ENCODE peak calls at places on chromosomes 7 and 10, in seven cellular contexts. V is fibroblast of lung; A is HepG2; T is IMR-90; P is activated CD8-positive, alpha-beta T cell treated with anti-CD3 and anti-CD28 coated beads for 36 hours; E is A549; I is uterus. H is an unnamed sample.

GRCh38 chr7:158473238-158473637 is 114.4 kb downstream of the PTPRN2 start:
- DNase-seq in P (no peak), V (no peak), T (no peak), I (no peak), E (no peak), A (no peak), H (no peak)

GRCh38 chr10:91745086-91745831 is 53.0 kb upstream of the TNKS2 start:
- DNase-seq in I (no peak), T (no peak), P (no peak), E (peak), V (peak), A (peak), H (peak)

GRCh38 chr7:136339464-136339863 is 362.3 kb upstream of the MTPN start:
- DNase-seq in E (no peak), T (no peak), P (no peak), V (peak), A (no peak), I (no peak), H (no peak)

GRCh38 chr10:36017141-36017540 is 375.0 kb upstream of the FZD8 start:
- DNase-seq in I (no peak), V (no peak), T (no peak), E (no peak), A (no peak), P (no peak), H (no peak)

GRCh38 chr10:77548157-77548556 is 89.5 kb downstream of the KCNMA1 start:
- DNase-seq in E (no peak), I (no peak), T (no peak), V (no peak), A (no peak), P (no peak), H (no peak)

GRCh38 chr7:35991511-35992232 is 161.4 kb upstream of the EEPD1 start:
- DNase-seq in E (no peak), P (peak), V (no peak), A (peak), T (peak), I (no peak), H (no peak)

GRCh38 chr10:132138133-132138532 is 48.6 kb upstream of the DPYSL4 start:
- DNase-seq in V (no peak), T (no peak), E (no peak), P (no peak), A (no peak), I (no peak), H (no peak)

GRCh38 chr10:55024718-55025117 is 223.7 kb upstream of the PCDH15 start:
- DNase-seq in E (no peak), V (peak), P (no peak), T (no peak), A (no peak), I (no peak), H (no peak)

GRCh38 chr7:82445226-82445625 is 1.6 kb upstream of the CACNA2D1 start:
- DNase-seq in P (no peak), V (no peak), E (no peak), T (no peak), I (no peak), A (no peak), H (no peak)

GRCh38 chr7:82443044-82443800 is at the start of gene CACNA2D1:
- DNase-seq in V (peak), I (no peak), P (peak), E (peak), A (no peak), T (no peak), H (no peak)

GRCh38 chr7:82443801-82444219 is 233 bp upstream of the CACNA2D1 start:
- DNase-seq in V (peak), E (peak), A (no peak), I (peak), T (peak), P (no peak), H (peak)

GRCh38 chr7:82442492-82443043 is 1.0 kb downstream of the CACNA2D1 start:
- DNase-seq in I (no peak), E (peak), V (peak), T (peak), A (no peak), P (peak), H (peak)

DNA sequence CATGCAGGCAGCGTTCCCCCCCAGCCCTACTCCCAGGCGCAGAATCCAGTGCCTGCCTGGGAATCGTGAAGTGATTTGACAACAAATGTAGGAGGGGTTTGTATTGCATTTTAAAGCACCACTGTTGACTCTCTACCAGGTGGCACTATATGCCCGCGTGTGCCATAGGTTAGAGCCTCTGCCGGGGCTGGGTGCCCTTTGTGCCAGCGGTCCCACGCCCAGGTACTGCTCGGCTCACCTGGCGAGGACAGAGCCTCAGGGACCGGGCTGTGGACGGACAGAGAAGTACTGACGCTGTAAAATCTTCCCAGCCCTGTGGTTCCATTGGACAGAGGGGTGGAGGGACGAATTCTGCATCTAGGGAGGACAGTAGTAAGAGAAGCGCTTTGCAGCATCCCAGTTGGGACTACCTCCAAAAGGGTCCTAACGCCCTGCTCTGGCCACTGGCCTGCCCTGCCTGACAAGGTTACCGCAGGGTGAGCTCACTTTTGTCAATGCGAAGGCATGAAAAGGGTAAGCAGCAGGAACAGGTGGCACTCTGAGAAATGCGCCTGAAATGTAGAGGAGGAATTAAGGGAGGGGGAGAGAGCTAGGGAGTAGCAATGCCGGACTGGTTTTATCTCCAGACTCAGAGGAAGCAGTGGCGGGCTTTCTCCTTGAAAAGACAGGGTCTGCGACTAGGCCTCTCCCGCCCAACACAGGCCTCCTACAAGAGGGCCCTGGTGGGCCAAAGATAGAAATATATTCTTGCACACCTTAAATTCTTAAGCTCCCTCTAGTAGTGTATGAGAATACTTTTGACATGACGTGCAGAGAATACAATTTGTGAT is 858 bp upstream of the CACNA2D1 start:
- DNase-seq in A (no peak), P (no peak), E (peak), V (no peak), I (peak), T (no peak), H (peak)
- TF ChIP-seq CTCF in A (no peak), P (no peak), E (peak), V (no peak), I (no peak), T (no peak), H (no peak)

GRCh38 chr7:94374721-94375120 is 20.0 kb upstream of the COL1A2 start:
- DNase-seq in I (no peak), P (no peak), A (no peak), T (no peak), V (peak), E (no peak), H (peak)

GRCh38 chr7:94375167-94375566 is 19.5 kb upstream of the COL1A2 start:
- DNase-seq in T (peak), I (peak), A (no peak), V (peak), P (no peak), E (no peak), H (peak)

GRCh38 chr7:94375713-94376112 is 19.0 kb upstream of the COL1A2 start:
- DNase-seq in I (peak), E (no peak), V (peak), T (peak), A (no peak), P (no peak), H (peak)

GRCh38 chr7:94376281-94376680 is 18.4 kb upstream of the COL1A2 start:
- DNase-seq in A (no peak), E (no peak), V (no peak), T (no peak), I (no peak), P (no peak), H (no peak)

GRCh38 chr7:94374231-94374630 is 20.5 kb upstream of the COL1A2 start:
- DNase-seq in I (peak), P (no peak), T (peak), E (no peak), V (peak), A (no peak), H (peak)
- TF ChIP-seq CTCF in I (no peak), P (no peak), T (no peak), E (no peak), V (peak), A (no peak), H (peak)

DNA sequence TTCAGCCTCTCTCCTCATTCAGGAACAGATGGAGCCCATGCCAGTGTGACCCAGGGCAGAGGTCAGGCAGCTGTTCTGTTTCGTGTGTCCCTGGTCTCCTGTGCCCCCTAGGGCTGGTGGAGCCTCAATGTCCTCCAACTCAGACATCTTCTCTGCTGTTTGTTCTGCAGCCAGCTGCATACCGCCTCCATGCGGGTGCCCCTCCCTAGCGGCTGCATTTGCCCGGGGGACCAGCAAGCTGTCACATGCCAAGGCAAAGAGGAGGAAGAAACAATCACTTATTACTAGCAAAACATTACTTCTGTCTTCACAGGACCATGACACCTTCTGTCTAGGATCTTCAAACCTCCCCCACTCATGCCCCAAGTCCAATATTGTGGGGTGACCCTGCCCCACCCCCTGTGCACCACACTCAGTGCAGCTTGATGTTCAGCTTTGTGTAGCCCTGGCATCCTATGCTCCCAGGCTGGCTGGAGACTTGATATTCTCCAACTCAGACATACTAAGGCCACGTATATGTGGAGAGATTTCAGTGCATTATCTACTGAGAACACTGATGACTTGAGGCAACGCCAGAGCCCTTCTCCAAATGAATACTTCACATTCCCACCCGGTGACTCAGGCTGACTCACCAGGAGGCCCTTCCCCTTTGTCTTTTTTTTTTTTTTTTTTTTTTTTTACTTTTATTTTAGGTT is 188.9 kb downstream of the SKIDA1 start:
- DNase-seq in P (no peak), I (peak), E (peak), A (peak), V (peak), T (peak), H (peak)
- TF ChIP-seq CTCF in P (no peak), I (no peak), E (peak), A (peak), V (no peak), T (no peak), H (no peak)

DNA sequence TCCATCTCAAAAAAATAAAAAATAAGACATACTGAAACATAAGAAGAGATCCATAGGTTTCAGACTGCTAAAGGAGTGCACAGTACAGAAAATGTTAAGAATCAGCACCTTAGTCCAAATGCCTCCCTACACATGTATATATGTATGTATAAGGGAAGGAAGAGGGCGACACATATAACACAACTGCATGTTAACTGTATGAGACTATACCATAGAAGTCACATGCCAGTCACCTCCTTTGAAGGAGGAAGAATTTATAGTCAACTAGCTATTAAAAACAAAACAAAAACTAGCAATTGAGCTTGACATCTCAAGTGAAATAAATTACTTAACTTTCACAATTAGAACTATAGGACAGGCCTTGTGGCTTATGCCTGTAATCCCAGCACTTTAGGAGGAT is 50.4 kb downstream of the IGF2BP3 start:
- DNase-seq in I (no peak), P (no peak), E (no peak), T (no peak), A (no peak), V (no peak), H (no peak)
- TF ChIP-seq CTCF in I (no peak), P (no peak), E (no peak), T (no peak), A (no peak), V (no peak), H (no peak)

GRCh38 chr7:1956611-1957470 is 275.9 kb downstream of the MAD1L1 start:
- DNase-seq in E (no peak), V (no peak), T (no peak), A (no peak), P (no peak), I (no peak), H (no peak)

GRCh38 chr7:1954366-1955004 is 278.3 kb downstream of the MAD1L1 start:
- DNase-seq in A (no peak), V (no peak), E (no peak), I (no peak), T (no peak), P (no peak), H (no peak)

GRCh38 chr7:1953199-1954190 is 279.2 kb downstream of the MAD1L1 start:
- DNase-seq in I (no peak), E (no peak), T (no peak), P (no peak), A (no peak), V (no peak), H (no peak)

GRCh38 chr7:1957471-1958225 is 275.1 kb downstream of the MAD1L1 start:
- DNase-seq in T (no peak), P (no peak), V (no peak), A (no peak), E (no peak), I (no peak), H (no peak)

GRCh38 chr7:1956141-1956540 is 276.6 kb downstream of the MAD1L1 start:
- DNase-seq in P (no peak), V (no peak), A (no peak), I (no peak), T (no peak), E (no peak), H (no peak)
- TF ChIP-seq CTCF in P (no peak), V (no peak), A (no peak), I (no peak), T (no peak), E (no peak), H (no peak)

GRCh38 chr7:143002106-143002505 is 24.8 kb downstream of the OR9A2 start:
- DNase-seq in E (peak), I (no peak), P (peak), V (no peak), T (no peak), A (no peak), H (peak)
- TF ChIP-seq CTCF in E (peak), I (no peak), P (no peak), V (peak), T (peak), A (no peak), H (peak)

GRCh38 chr7:45898241-45898640 is 10.0 kb downstream of the IGFBP1 start:
- DNase-seq in T (peak), E (no peak), P (no peak), I (no peak), V (peak), A (no peak), H (no peak)

GRCh38 chr7:45901566-45901965 is 13.3 kb downstream of the IGFBP1 start:
- DNase-seq in T (no peak), E (no peak), V (no peak), P (no peak), A (no peak), I (no peak), H (no peak)

GRCh38 chr7:45897042-45897690 is 8.9 kb downstream of the IGFBP1 start:
- DNase-seq in A (no peak), V (peak), E (no peak), P (no peak), T (peak), I (no peak), H (peak)

DNA sequence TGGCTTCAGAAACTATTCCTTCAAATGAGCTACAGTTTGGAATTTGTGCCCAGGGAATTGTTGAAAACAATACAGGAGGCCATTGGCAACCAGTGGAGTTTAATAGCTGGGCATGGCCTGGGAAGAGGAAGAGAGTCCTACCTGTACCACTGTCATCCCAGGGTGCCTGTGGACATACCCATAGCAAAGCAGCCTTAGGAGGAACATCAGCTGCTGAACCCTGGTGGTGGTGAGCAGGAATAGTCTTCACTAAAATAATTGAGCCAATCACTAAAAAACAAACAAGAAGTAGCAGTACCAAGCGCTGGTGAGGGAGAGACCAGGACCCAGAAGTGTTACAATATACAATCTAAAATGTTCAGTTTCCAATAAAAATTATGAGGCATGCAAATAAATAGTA is 14.5 kb downstream of the IGFBP1 start:
- DNase-seq in V (no peak), T (no peak), E (no peak), I (no peak), A (peak), P (no peak), H (no peak)
- TF ChIP-seq CTCF in V (no peak), T (no peak), E (no peak), I (no peak), A (peak), P (no peak), H (peak)

GRCh38 chr7:23894891-23895569 is 185.0 kb downstream of the STK31 start:
- DNase-seq in E (no peak), I (no peak), V (no peak), P (peak), A (no peak), T (no peak), H (no peak)

GRCh38 chr7:23893942-23894890 is 184.2 kb downstream of the STK31 start:
- DNase-seq in I (no peak), E (no peak), T (no peak), A (no peak), V (peak), P (peak), H (peak)

GRCh38 chr7:23898619-23899018 is 188.6 kb downstream of the STK31 start:
- DNase-seq in I (no peak), E (no peak), V (no peak), T (no peak), P (no peak), A (no peak), H (no peak)

GRCh38 chr7:23893172-23893941 is 183.3 kb downstream of the STK31 start:
- DNase-seq in V (peak), A (no peak), P (no peak), I (no peak), E (no peak), T (no peak), H (peak)

GRCh38 chr7:23895666-23896096 is 185.7 kb downstream of the STK31 start:
- DNase-seq in T (no peak), E (no peak), A (no peak), P (no peak), I (no peak), V (peak), H (peak)
- TF ChIP-seq CTCF in T (no peak), E (no peak), A (no peak), P (no peak), I (no peak), V (no peak), H (no peak)

H was measured in fibroblast of pulmonary artery.